ENCODE peak calls at places on chromosomes 11 and 22, in seven cellular contexts. S is GM23338; M is fibroblast of pulmonary artery; X is AG04450; B is fibroblast of mammary gland; G is CD4-positive, alpha-beta memory T cell; L is body of pancreas. E is an unnamed sample.

GRCh38 chr22:30906411-30906810 is 62.2 kb downstream of the MORC2 start:
- DNase-seq in G (no peak), M (no peak), S (no peak), X (no peak), L (no peak), B (no peak), E (no peak)

GRCh38 chr11:66188580-66188979 is 79.9 kb upstream of the RAB1B start:
- DNase-seq in L (no peak), B (peak; percentile 77), X (peak; percentile 10), G (no peak), M (peak; percentile 73), S (no peak), E (no peak)

GRCh38 chr22:19840955-19841640 is 13.6 kb downstream of the GNB1L start:
- DNase-seq in X (no peak), L (no peak), B (no peak), S (no peak), M (no peak), G (no peak), E (no peak)

GRCh38 chr11:72189448-72190250 is 2.3 kb upstream of the FOLR1 start:
- DNase-seq in M (no peak), G (no peak), B (no peak), S (peak; percentile 12), X (no peak), L (peak; percentile 14), E (no peak)

GRCh38 chr22:22925795-22926358 is 38.3 kb downstream of the IGLL5 start:
- DNase-seq in L (no peak), G (no peak), B (no peak), S (peak; percentile 15), M (no peak), X (no peak), E (no peak)

GRCh38 chr11:115965754-115966504 is 461.7 kb upstream of the CADM1 start:
- DNase-seq in S (no peak), G (no peak), L (no peak), B (no peak), M (no peak), X (no peak), E (no peak)

GRCh38 chr11:124294697-124295096 is 19.1 kb downstream of the OR8D1 start:
- DNase-seq in G (no peak), L (no peak), M (no peak), X (no peak), S (no peak), B (no peak), E (no peak)

GRCh38 chr11:92569717-92570116 is 345.1 kb downstream of the FAT3 start:
- DNase-seq in G (no peak), M (no peak), L (no peak), X (no peak), S (no peak), B (no peak), E (no peak)

GRCh38 chr11:110903830-110904229 is 191.6 kb upstream of the ARHGAP20 start:
- DNase-seq in S (no peak), M (no peak), B (peak; percentile 72), X (no peak), G (no peak), L (no peak), E (no peak)

GRCh38 chr11:13461291-13461690 is 1.7 kb downstream of the BTBD10 start:
- DNase-seq in X (no peak), L (no peak), G (no peak), B (no peak), M (no peak), S (no peak), E (no peak)

GRCh38 chr22:20244744-20245576 is 23.2 kb downstream of the RTN4R start:
- DNase-seq in L (no peak), G (peak; percentile 65), S (no peak), B (no peak), M (no peak), X (no peak), E (no peak)

GRCh38 chr11:64583296-64584262 is 7.4 kb upstream of the SLC22A12 start:
- DNase-seq in M (peak; percentile 12), X (no peak), G (no peak), B (peak; percentile 60), S (no peak), L (no peak), E (no peak)

GRCh38 chr11:60130496-60130895 is 42.0 kb downstream of the MS4A2 start:
- DNase-seq in X (no peak), S (peak; percentile 84), B (peak; percentile 1), M (peak; percentile 3), L (peak; percentile 39), G (no peak), E (peak; percentile 82)

GRCh38 chr11:106998644-106999043 is 19.6 kb downstream of the GUCY1A2 start:
- DNase-seq in L (no peak), M (no peak), S (no peak), G (no peak), X (no peak), B (no peak), E (no peak)

GRCh38 chr22:48488149-48488551 is 1339.5 kb downstream of the BRD1 start:
- DNase-seq in M (no peak), S (no peak), X (no peak), L (no peak), G (no peak), B (no peak), E (no peak)

GRCh38 chr11:8531312-8531711 is 62.7 kb downstream of the STK33 start:
- DNase-seq in L (no peak), M (no peak), G (no peak), X (no peak), S (peak; percentile 21), B (peak; percentile 1), E (no peak)

GRCh38 chr22:31449521-31449920 is 40.1 kb downstream of the EIF4ENIF1 start:
- DNase-seq in B (no peak), M (no peak), S (no peak), L (no peak), G (no peak), X (no peak), E (no peak)

GRCh38 chr22:36325163-36326031 is 62.4 kb downstream of the MYH9 start:
- DNase-seq in G (peak; percentile 37), S (no peak), M (peak; percentile 95), L (no peak), B (peak; percentile 95), X (no peak), E (no peak)

GRCh38 chr22:45818130-45819085 is 146.8 kb downstream of the ATXN10 start:
- DNase-seq in L (no peak), M (no peak), S (peak; percentile 35), X (no peak), B (no peak), G (no peak), E (no peak)

GRCh38 chr22:19060356-19061009 is 61.7 kb downstream of the DGCR2 start:
- DNase-seq in S (no peak), B (peak; percentile 62), X (peak; percentile 20), L (peak; percentile 9), M (no peak), G (no peak), E (no peak)

GRCh38 chr11:68528630-68529029 is 68.1 kb downstream of the PPP6R3 start:
- DNase-seq in S (no peak), M (peak; percentile 40), L (no peak), G (peak; percentile 47), X (no peak), B (no peak), E (peak; percentile 18)

GRCh38 chr11:18775492-18776292 is 15.9 kb downstream of the PTPN5 start:
- DNase-seq in B (peak; percentile 54), S (peak; percentile 92), M (peak; percentile 63), G (peak; percentile 46), X (no peak), L (peak; percentile 83), E (peak; percentile 30)

GRCh38 chr11:65588199-65589054 is 7.2 kb downstream of the KCNK7 start:
- DNase-seq in B (peak; percentile 48), X (no peak), M (peak; percentile 68), S (peak; percentile 88), G (peak; percentile 82), L (peak; percentile 72), E (no peak)

GRCh38 chr11:12216542-12217422 is 106.4 kb downstream of the MICAL2 start:
- DNase-seq in S (no peak), X (no peak), M (peak; percentile 60), L (peak; percentile 45), B (no peak), G (no peak), E (no peak)

GRCh38 chr11:76589945-76590630 is 80.5 kb downstream of the LRRC32 start:
- DNase-seq in X (no peak), L (no peak), G (no peak), S (no peak), M (no peak), B (no peak), E (no peak)

GRCh38 chr11:27465629-27466028 is 7.0 kb downstream of the LGR4 start:
- DNase-seq in G (no peak), S (no peak), M (no peak), L (no peak), X (no peak), B (no peak), E (no peak)

GRCh38 chr22:21866821-21867527 is 471 bp downstream of the MAPK1 start:
- DNase-seq in X (no peak), S (peak; percentile 44), G (no peak), M (no peak), L (peak; percentile 34), B (no peak), E (no peak)

GRCh38 chr22:29719894-29720645 is at the start of gene CABP7:
- DNase-seq in M (no peak), L (no peak), S (peak; percentile 42), B (no peak), X (no peak), G (peak; percentile 11), E (no peak)
- H3K4me3 ChIP-seq in M (no peak within 1 kb of the TSS), L (no peak within 1 kb of the TSS), S (peak within 1 kb of the TSS; percentile 60), B (no peak within 1 kb of the TSS), X (no peak within 1 kb of the TSS), G (no peak within 1 kb of the TSS), E (no peak within 1 kb of the TSS)

DNA sequence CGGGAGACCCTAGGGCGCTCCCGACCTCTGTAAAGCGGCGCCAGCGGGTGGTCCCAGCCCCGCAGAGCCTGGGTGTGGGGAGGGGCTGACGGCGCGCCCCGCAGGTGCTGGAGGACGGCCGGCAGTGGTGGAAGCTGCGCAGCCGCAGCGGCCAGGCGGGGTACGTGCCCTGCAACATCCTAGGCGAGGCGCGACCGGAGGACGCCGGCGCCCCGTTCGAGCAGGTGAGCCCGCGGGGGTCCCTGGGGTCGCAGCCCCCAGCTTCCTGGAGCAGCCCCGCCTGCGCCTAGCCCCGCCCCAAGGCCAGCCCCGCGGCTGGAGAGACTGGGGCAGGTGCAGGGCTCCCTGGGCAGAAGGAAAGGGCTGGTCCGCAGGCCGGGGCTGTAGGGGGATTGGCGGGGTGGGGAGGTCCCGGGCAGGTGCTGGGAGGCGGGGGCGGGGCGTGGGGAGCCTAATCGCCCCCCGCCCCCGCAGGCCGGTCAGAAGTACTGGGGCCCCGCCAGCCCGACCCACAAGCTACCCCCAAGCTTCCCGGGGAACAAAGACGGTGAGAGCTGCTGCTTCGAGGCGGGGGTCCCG is 19.7 kb downstream of the EPS8L2 start:
- DNase-seq in M (no peak), G (no peak), S (peak; percentile 63), X (no peak), B (no peak), L (no peak), E (no peak)
- H3K4me3 ChIP-seq in M (no peak overlapping the region), G (no peak overlapping the region), S (peak overlapping the region; percentile 65), X (no peak overlapping the region), B (no peak overlapping the region), L (no peak overlapping the region), E (peak overlapping the region; percentile 26)

GRCh38 chr22:49833340-49834007 is 5.8 kb upstream of the BRD1 start:
- DNase-seq in L (peak; percentile 85), B (no peak), X (no peak), G (no peak), M (no peak), S (no peak), E (no peak)

GRCh38 chr22:49838771-49839717 is 11.4 kb upstream of the BRD1 start:
- DNase-seq in M (no peak), X (no peak), G (peak; percentile 98), B (no peak), L (no peak), S (peak; percentile 77), E (peak; percentile 51)
- H3K4me3 ChIP-seq in M (no peak overlapping the region), X (no peak overlapping the region), G (peak overlapping the region; percentile 7), B (no peak overlapping the region), L (no peak overlapping the region), S (peak overlapping the region; percentile 42), E (no peak overlapping the region)

GRCh38 chr11:78039391-78039918 is 16.4 kb upstream of the KCTD14 start:
- DNase-seq in M (no peak), X (no peak), B (no peak), S (no peak), L (no peak), G (no peak), E (no peak)
- H3K4me3 ChIP-seq in M (no peak overlapping the region), X (no peak overlapping the region), B (no peak overlapping the region), S (no peak overlapping the region), L (no peak overlapping the region), G (no peak overlapping the region), E (no peak overlapping the region)

E was measured in HL-60.